ENCODE peak calls at places on chromosomes 6 and 20, in seven cellular contexts. J is T-cell; P is RWPE2; I is body of pancreas; K is left cardiac atrium; G is CD8-positive, alpha-beta T cell; A is heart right ventricle. W is an unnamed sample.

GRCh38 chr6:41306187-41306854 is 19.8 kb upstream of the TREM1 start:
- ATAC-seq in G (no peak), I (peak), K (no peak), J (no peak), A (no peak), P (peak), W (no peak)

GRCh38 chr6:129744201-129744879 is 34.4 kb upstream of the ARHGAP18 start:
- ATAC-seq in G (no peak), P (peak), J (no peak), A (no peak), I (no peak), K (no peak), W (peak)

GRCh38 chr6:46996860-46997641 is 45.1 kb downstream of the ADGRF1 start:
- ATAC-seq in J (no peak), K (no peak), G (no peak), I (no peak), A (no peak), P (no peak), W (no peak)

GRCh38 chr6:14072084-14072483 is 45.5 kb upstream of the CD83 start:
- ATAC-seq in A (no peak), I (no peak), J (no peak), K (no peak), P (no peak), G (no peak), W (peak)

GRCh38 chr6:130708338-130708737 is 118.9 kb upstream of the SMLR1 start:
- ATAC-seq in K (no peak), A (no peak), I (no peak), P (peak), G (no peak), J (no peak), W (no peak)

GRCh38 chr6:98957440-98957839 is 9.7 kb upstream of the FBXL4 start:
- ATAC-seq in J (no peak), K (no peak), P (peak), G (no peak), I (no peak), A (no peak), W (no peak)

GRCh38 chr6:109069746-109070145 is 24.9 kb downstream of the SESN1 start:
- ATAC-seq in P (no peak), J (no peak), I (no peak), G (no peak), K (no peak), A (no peak), W (no peak)

GRCh38 chr6:125742433-125743120 is 6.9 kb upstream of the HEY2 start:
- ATAC-seq in A (no peak), J (no peak), K (no peak), I (no peak), P (no peak), G (no peak), W (no peak)

GRCh38 chr20:44288252-44288651 is 22.8 kb downstream of the FITM2 start:
- ATAC-seq in I (no peak), A (no peak), K (no peak), G (peak), J (no peak), P (no peak), W (no peak)

GRCh38 chr20:7399114-7399513 is 541.1 kb downstream of the HAO1 start:
- ATAC-seq in A (no peak), J (no peak), P (no peak), G (no peak), I (no peak), K (no peak), W (no peak)

GRCh38 chr20:53608456-53609413 is 15.1 kb upstream of the ZNF217 start:
- ATAC-seq in P (no peak), A (no peak), G (peak), K (no peak), I (no peak), J (peak), W (no peak)

GRCh38 chr6:111540971-111541719 is 58.1 kb upstream of the REV3L start:
- ATAC-seq in A (no peak), K (no peak), P (no peak), G (no peak), I (no peak), J (no peak), W (no peak)

GRCh38 chr6:15063253-15063853 is 182.5 kb upstream of the JARID2 start:
- ATAC-seq in I (no peak), G (no peak), P (no peak), K (no peak), A (no peak), J (no peak), W (peak)

GRCh38 chr20:60101201-60101893 is 143.1 kb downstream of the CDH26 start:
- ATAC-seq in K (no peak), I (no peak), P (no peak), J (no peak), G (no peak), A (no peak), W (no peak)

GRCh38 chr6:79697430-79697829 is 66.3 kb downstream of the SH3BGRL2 start:
- ATAC-seq in A (no peak), K (no peak), J (no peak), I (no peak), P (no peak), G (no peak), W (no peak)

GRCh38 chr6:144036064-144036873 is 28.2 kb upstream of the PLAGL1 start:
- ATAC-seq in K (peak), A (peak), P (no peak), G (no peak), I (peak), J (peak), W (peak)

GRCh38 chr6:2665169-2666070 is 85.3 kb downstream of the MYLK4 start:
- ATAC-seq in G (no peak), A (no peak), I (no peak), J (no peak), P (peak), K (no peak), W (no peak)

GRCh38 chr20:39376788-39377187 is 414.6 kb downstream of the DHX35 start:
- ATAC-seq in P (no peak), A (no peak), G (no peak), I (no peak), K (no peak), J (no peak), W (no peak)

GRCh38 chr20:51767867-51768758 is at the start of gene ATP9A:
- ATAC-seq in J (no peak), K (peak), I (peak), P (peak), G (no peak), A (peak), W (no peak)

GRCh38 chr6:144662812-144663211 is 377.7 kb downstream of the UTRN start:
- ATAC-seq in A (no peak), G (no peak), K (no peak), J (no peak), P (peak), I (no peak), W (no peak)

GRCh38 chr6:79778794-79779193 is 147.7 kb downstream of the SH3BGRL2 start:
- ATAC-seq in A (no peak), G (no peak), K (no peak), P (no peak), I (no peak), J (no peak), W (no peak)

GRCh38 chr6:135419162-135419561 is 78.4 kb downstream of the AHI1 start:
- ATAC-seq in I (no peak), P (no peak), A (no peak), K (no peak), J (no peak), G (no peak), W (no peak)

GRCh38 chr20:2617099-2617714 is 35.2 kb upstream of the NOP56 start:
- ATAC-seq in K (no peak), I (no peak), A (no peak), G (no peak), P (no peak), J (no peak), W (peak)

GRCh38 chr6:160252073-160252809 is 6.4 kb downstream of the SLC22A2 start:
- ATAC-seq in G (no peak), J (no peak), A (no peak), P (no peak), I (no peak), K (no peak), W (no peak)

GRCh38 chr6:154230910-154231595 is 125.5 kb downstream of the IPCEF1 start:
- ATAC-seq in G (no peak), A (no peak), K (no peak), P (no peak), I (no peak), J (no peak), W (no peak)

GRCh38 chr20:64044484-64045247 is 4.8 kb downstream of the SOX18 start:
- ATAC-seq in I (peak), G (no peak), A (peak), J (no peak), K (peak), P (peak), W (no peak)

GRCh38 chr20:57678340-57678739 is 31.5 kb downstream of the PMEPA1 start:
- ATAC-seq in J (no peak), I (no peak), K (peak), P (no peak), A (peak), G (no peak), W (no peak)